ENCODE peak calls at places on chromosome 6, in ten cellular contexts. One of them, this sample, is unnamed.

GRCh38 chr6:45423111-45423900 is 45.6 kb upstream of the SUPT3H start:
- DNase-seq in Jurkat, Clone E6-1: no peak
- DNase-seq in upper lobe of right lung: peak; percentile 72
- DNase-seq in fibroblast of the conjunctiva: no peak
- DNase-seq in stimulated activated CD8-positive, alpha-beta memory T cell treated with anti-CD3 and anti-CD28 coated beads, Interleukin-7, amount 100 ng/mL, for 24 hours: no peak
- DNase-seq in astrocyte of the spinal cord: no peak
- DNase-seq in HCEC 1CT: peak; percentile 18
- DNase-seq in GM06990: no peak
- DNase-seq in AG08395: peak; percentile 38
- DNase-seq in ACHN: peak; percentile 32
- DNase-seq in this sample: no peak

GRCh38 chr6:111657146-111657545 is 51.5 kb upstream of the TRAF3IP2 start:
- DNase-seq in Jurkat, Clone E6-1: no peak
- DNase-seq in upper lobe of right lung: no peak
- DNase-seq in fibroblast of the conjunctiva: no peak
- DNase-seq in stimulated activated CD8-positive, alpha-beta memory T cell treated with anti-CD3 and anti-CD28 coated beads, Interleukin-7, amount 100 ng/mL, for 24 hours: no peak
- DNase-seq in astrocyte of the spinal cord: peak; percentile 46
- DNase-seq in HCEC 1CT: peak; percentile 78
- DNase-seq in GM06990: no peak
- DNase-seq in AG08395: peak; percentile 75
- DNase-seq in ACHN: no peak
- DNase-seq in this sample: peak; percentile 47

GRCh38 chr6:14765753-14766152 is 480.1 kb upstream of the JARID2 start:
- DNase-seq in Jurkat, Clone E6-1: no peak
- DNase-seq in upper lobe of right lung: no peak
- DNase-seq in fibroblast of the conjunctiva: no peak
- DNase-seq in stimulated activated CD8-positive, alpha-beta memory T cell treated with anti-CD3 and anti-CD28 coated beads, Interleukin-7, amount 100 ng/mL, for 24 hours: no peak
- DNase-seq in astrocyte of the spinal cord: no peak
- DNase-seq in HCEC 1CT: no peak
- DNase-seq in GM06990: no peak
- DNase-seq in AG08395: no peak
- DNase-seq in ACHN: no peak
- DNase-seq in this sample: no peak

GRCh38 chr6:152185158-152185574 is 377.7 kb downstream of the ESR1 start:
- DNase-seq in Jurkat, Clone E6-1: peak; percentile 46
- DNase-seq in upper lobe of right lung: no peak
- DNase-seq in fibroblast of the conjunctiva: no peak
- DNase-seq in stimulated activated CD8-positive, alpha-beta memory T cell treated with anti-CD3 and anti-CD28 coated beads, Interleukin-7, amount 100 ng/mL, for 24 hours: no peak
- DNase-seq in astrocyte of the spinal cord: no peak
- DNase-seq in HCEC 1CT: no peak
- DNase-seq in GM06990: peak; percentile 25
- DNase-seq in AG08395: no peak
- DNase-seq in ACHN: no peak
- DNase-seq in this sample: no peak

GRCh38 chr6:53179961-53180651 is 31.5 kb upstream of the GCM1 start:
- DNase-seq in Jurkat, Clone E6-1: peak; percentile 78
- DNase-seq in upper lobe of right lung: no peak
- DNase-seq in fibroblast of the conjunctiva: peak; percentile 22
- DNase-seq in stimulated activated CD8-positive, alpha-beta memory T cell treated with anti-CD3 and anti-CD28 coated beads, Interleukin-7, amount 100 ng/mL, for 24 hours: no peak
- DNase-seq in astrocyte of the spinal cord: peak; percentile 87
- DNase-seq in HCEC 1CT: no peak
- DNase-seq in GM06990: no peak
- DNase-seq in AG08395: no peak
- DNase-seq in ACHN: no peak
- DNase-seq in this sample: no peak

GRCh38 chr6:75568100-75568499 is 33.6 kb upstream of the SENP6 start:
- DNase-seq in Jurkat, Clone E6-1: no peak
- DNase-seq in upper lobe of right lung: no peak
- DNase-seq in fibroblast of the conjunctiva: no peak
- DNase-seq in stimulated activated CD8-positive, alpha-beta memory T cell treated with anti-CD3 and anti-CD28 coated beads, Interleukin-7, amount 100 ng/mL, for 24 hours: no peak
- DNase-seq in astrocyte of the spinal cord: no peak
- DNase-seq in HCEC 1CT: no peak
- DNase-seq in GM06990: no peak
- DNase-seq in AG08395: no peak
- DNase-seq in ACHN: no peak
- DNase-seq in this sample: no peak

GRCh38 chr6:90068835-90069478 is 174.7 kb downstream of the GJA10 start:
- DNase-seq in Jurkat, Clone E6-1: no peak
- DNase-seq in upper lobe of right lung: no peak
- DNase-seq in fibroblast of the conjunctiva: no peak
- DNase-seq in stimulated activated CD8-positive, alpha-beta memory T cell treated with anti-CD3 and anti-CD28 coated beads, Interleukin-7, amount 100 ng/mL, for 24 hours: no peak
- DNase-seq in astrocyte of the spinal cord: peak; percentile 33
- DNase-seq in HCEC 1CT: no peak
- DNase-seq in GM06990: no peak
- DNase-seq in AG08395: no peak
- DNase-seq in ACHN: no peak
- DNase-seq in this sample: no peak

GRCh38 chr6:63941747-63942470 is 306.3 kb downstream of the PHF3 start:
- DNase-seq in Jurkat, Clone E6-1: no peak
- DNase-seq in upper lobe of right lung: no peak
- DNase-seq in fibroblast of the conjunctiva: no peak
- DNase-seq in stimulated activated CD8-positive, alpha-beta memory T cell treated with anti-CD3 and anti-CD28 coated beads, Interleukin-7, amount 100 ng/mL, for 24 hours: no peak
- DNase-seq in astrocyte of the spinal cord: no peak
- DNase-seq in HCEC 1CT: no peak
- DNase-seq in GM06990: no peak
- DNase-seq in AG08395: no peak
- DNase-seq in ACHN: no peak
- DNase-seq in this sample: no peak

GRCh38 chr6:157853902-157854481 is 30.9 kb downstream of the SNX9 start:
- DNase-seq in Jurkat, Clone E6-1: peak; percentile 53
- DNase-seq in upper lobe of right lung: no peak
- DNase-seq in fibroblast of the conjunctiva: no peak
- DNase-seq in stimulated activated CD8-positive, alpha-beta memory T cell treated with anti-CD3 and anti-CD28 coated beads, Interleukin-7, amount 100 ng/mL, for 24 hours: no peak
- DNase-seq in astrocyte of the spinal cord: no peak
- DNase-seq in HCEC 1CT: no peak
- DNase-seq in GM06990: no peak
- DNase-seq in AG08395: no peak
- DNase-seq in ACHN: no peak
- DNase-seq in this sample: no peak

GRCh38 chr6:1321715-1322114 is 9.8 kb downstream of the FOXQ1 start:
- DNase-seq in Jurkat, Clone E6-1: no peak
- DNase-seq in upper lobe of right lung: no peak
- DNase-seq in fibroblast of the conjunctiva: peak; percentile 86
- DNase-seq in stimulated activated CD8-positive, alpha-beta memory T cell treated with anti-CD3 and anti-CD28 coated beads, Interleukin-7, amount 100 ng/mL, for 24 hours: no peak
- DNase-seq in astrocyte of the spinal cord: no peak
- DNase-seq in HCEC 1CT: peak; percentile 34
- DNase-seq in GM06990: no peak
- DNase-seq in AG08395: peak; percentile 35
- DNase-seq in ACHN: no peak
- DNase-seq in this sample: no peak

GRCh38 chr6:3769610-3770009 is 18.1 kb upstream of the PXDC1 start:
- DNase-seq in Jurkat, Clone E6-1: no peak
- DNase-seq in upper lobe of right lung: no peak
- DNase-seq in fibroblast of the conjunctiva: no peak
- DNase-seq in stimulated activated CD8-positive, alpha-beta memory T cell treated with anti-CD3 and anti-CD28 coated beads, Interleukin-7, amount 100 ng/mL, for 24 hours: no peak
- DNase-seq in astrocyte of the spinal cord: no peak
- DNase-seq in HCEC 1CT: peak; percentile 65
- DNase-seq in GM06990: no peak
- DNase-seq in AG08395: peak; percentile 56
- DNase-seq in ACHN: no peak
- DNase-seq in this sample: peak; percentile 50